ENCODE peak calls at places on chromosomes 4 and X, in four cellular contexts. A, V, X and L are unnamed samples.
A peak's percentile ranks its signal among the peaks of the same experiment; 100 is the strongest.

GRCh38 chr4:182391111-182391684 is 148.0 kb downstream of the TENM3 start:
- DNase-seq in V (no peak), X (no peak), A (no peak), L (no peak)

GRCh38 chr4:109171098-109171497 is 131.4 kb downstream of the COL25A1 start:
- DNase-seq in A (no peak), V (no peak), X (no peak), L (no peak)

GRCh38 chr4:52263612-52264011 is 212.5 kb downstream of the SPATA18 start:
- DNase-seq in A (no peak), X (no peak), V (no peak), L (no peak)

GRCh38 chrX:154712781-154713391 is 38.0 kb downstream of the GAB3 start:
- DNase-seq in A (no peak), X (no peak), V (no peak), L (no peak)

GRCh38 chr4:40189997-40190396 is 6.8 kb upstream of the RHOH start:
- DNase-seq in X (no peak), A (no peak), V (no peak), L (no peak)

GRCh38 chrX:12423346-12423745 is 285.1 kb downstream of the FRMPD4 start:
- DNase-seq in X (no peak), A (no peak), V (no peak), L (no peak)

GRCh38 chr4:70721747-70722146 is at the start of gene RUFY3:
- DNase-seq in A (no peak), X (no peak), V (no peak), L (no peak)

GRCh38 chrX:2707334-2707760 is 16.3 kb downstream of the CD99 start:
- DNase-seq in A (no peak), X (no peak), V (no peak), L (peak; percentile 43)

GRCh38 chr4:148800943-148801342 is 358.7 kb upstream of the NR3C2 start:
- DNase-seq in X (no peak), V (no peak), A (no peak), L (no peak)

GRCh38 chr4:86939123-86939522 is 4.3 kb downstream of the AFF1 start:
- DNase-seq in X (no peak), A (no peak), V (no peak), L (no peak)
- H3K27ac ChIP-seq in X (peak overlapping the region; percentile 64), A (peak overlapping the region; percentile 61), V (peak overlapping the region; percentile 68), L (peak overlapping the region; percentile 57)

DNA sequence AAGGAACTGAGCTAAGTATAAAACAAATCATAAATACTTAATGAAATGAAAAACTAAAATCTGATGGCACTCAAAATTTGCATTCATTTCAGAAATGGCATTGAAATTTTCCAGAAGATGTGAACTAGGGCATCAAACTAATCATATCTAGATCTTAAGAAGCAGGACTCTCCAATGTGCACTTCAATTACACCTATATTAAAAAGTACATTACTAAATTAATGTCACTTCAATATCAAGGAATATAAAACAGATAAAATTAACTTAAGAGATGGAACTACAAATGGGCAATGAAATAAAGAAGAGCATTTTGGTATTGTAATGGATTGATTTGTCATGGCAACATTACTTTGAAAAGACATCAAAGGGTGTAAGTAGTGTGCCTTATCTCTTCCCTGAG is 20.3 kb downstream of the NPY2R start:
- DNase-seq in A (no peak), X (no peak), V (no peak), L (no peak)
- H3K27ac ChIP-seq in A (no peak overlapping the region), X (no peak overlapping the region), V (no peak overlapping the region), L (no peak overlapping the region)

DNA sequence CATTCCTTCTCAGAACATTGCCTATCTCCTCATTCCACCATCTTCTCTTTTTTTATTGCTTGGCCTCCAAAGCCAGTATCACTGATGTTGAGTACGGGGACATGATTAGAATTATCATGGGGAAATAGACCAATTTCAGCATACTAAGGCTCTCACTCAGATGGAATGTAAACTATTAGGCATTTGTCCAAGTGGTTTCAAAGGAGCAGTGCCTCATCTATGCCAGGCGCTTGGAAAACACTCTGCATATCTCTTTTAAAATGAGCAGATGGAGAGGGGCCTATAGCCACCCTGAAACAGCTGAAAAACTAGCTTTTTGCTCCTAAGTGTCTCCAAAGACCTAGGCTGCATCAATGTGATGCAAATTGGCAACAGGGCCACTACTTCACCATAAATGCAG is 150.8 kb upstream of the DIPK2B start:
- DNase-seq in V (no peak), X (no peak), A (no peak), L (no peak)
- H3K27ac ChIP-seq in V (no peak overlapping the region), X (no peak overlapping the region), A (no peak overlapping the region), L (no peak overlapping the region)

DNA sequence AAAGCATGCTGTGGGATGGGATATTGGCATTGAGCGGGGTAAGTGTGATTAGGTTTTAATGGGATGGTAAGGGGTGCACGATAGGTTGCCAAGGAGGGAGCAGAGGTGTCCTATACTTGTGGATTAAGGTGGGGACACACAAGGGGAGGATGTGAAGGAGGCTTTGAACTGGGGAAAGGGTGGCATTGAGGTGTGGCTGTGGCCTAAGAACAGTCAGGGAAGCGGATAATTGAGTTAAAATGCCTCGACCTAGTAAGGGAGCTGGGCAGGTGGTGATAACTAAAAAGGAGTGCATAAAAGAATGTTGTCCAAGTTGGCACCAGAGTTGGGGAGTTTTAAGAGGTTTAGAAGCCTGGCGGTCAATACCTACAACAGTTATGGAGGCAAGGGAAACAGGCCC is 17.5 kb downstream of the KLKB1 start:
- DNase-seq in A (no peak), X (no peak), V (no peak), L (no peak)
- H3K27ac ChIP-seq in A (no peak overlapping the region), X (no peak overlapping the region), V (no peak overlapping the region), L (no peak overlapping the region)

GRCh38 chr4:150515135-150515534 is 66.8 kb upstream of the MAB21L2 start:
- DNase-seq in A (no peak), X (no peak), V (no peak), L (no peak)
- H3K27ac ChIP-seq in A (no peak overlapping the region), X (no peak overlapping the region), V (no peak overlapping the region), L (no peak overlapping the region)

GRCh38 chr4:37502070-37502469 is 184.1 kb downstream of the RELL1 start:
- DNase-seq in A (peak; percentile 50), V (no peak), X (no peak), L (no peak)
- H3K27ac ChIP-seq in A (no peak overlapping the region), V (no peak overlapping the region), X (no peak overlapping the region), L (no peak overlapping the region)

GRCh38 chrX:153690466-153690865 is 2.7 kb downstream of the SLC6A8 start:
- DNase-seq in A (no peak), V (no peak), X (no peak), L (no peak)

GRCh38 chrX:153688534-153688899 is 791 bp downstream of the SLC6A8 start:
- DNase-seq in V (no peak), A (no peak), X (no peak), L (no peak)

GRCh38 chrX:153688071-153688470 is 345 bp downstream of the SLC6A8 start:
- DNase-seq in X (no peak), A (no peak), V (no peak), L (no peak)

GRCh38 chrX:153688900-153689590 is 1.3 kb downstream of the SLC6A8 start:
- DNase-seq in V (no peak), X (no peak), A (no peak), L (no peak)

DNA sequence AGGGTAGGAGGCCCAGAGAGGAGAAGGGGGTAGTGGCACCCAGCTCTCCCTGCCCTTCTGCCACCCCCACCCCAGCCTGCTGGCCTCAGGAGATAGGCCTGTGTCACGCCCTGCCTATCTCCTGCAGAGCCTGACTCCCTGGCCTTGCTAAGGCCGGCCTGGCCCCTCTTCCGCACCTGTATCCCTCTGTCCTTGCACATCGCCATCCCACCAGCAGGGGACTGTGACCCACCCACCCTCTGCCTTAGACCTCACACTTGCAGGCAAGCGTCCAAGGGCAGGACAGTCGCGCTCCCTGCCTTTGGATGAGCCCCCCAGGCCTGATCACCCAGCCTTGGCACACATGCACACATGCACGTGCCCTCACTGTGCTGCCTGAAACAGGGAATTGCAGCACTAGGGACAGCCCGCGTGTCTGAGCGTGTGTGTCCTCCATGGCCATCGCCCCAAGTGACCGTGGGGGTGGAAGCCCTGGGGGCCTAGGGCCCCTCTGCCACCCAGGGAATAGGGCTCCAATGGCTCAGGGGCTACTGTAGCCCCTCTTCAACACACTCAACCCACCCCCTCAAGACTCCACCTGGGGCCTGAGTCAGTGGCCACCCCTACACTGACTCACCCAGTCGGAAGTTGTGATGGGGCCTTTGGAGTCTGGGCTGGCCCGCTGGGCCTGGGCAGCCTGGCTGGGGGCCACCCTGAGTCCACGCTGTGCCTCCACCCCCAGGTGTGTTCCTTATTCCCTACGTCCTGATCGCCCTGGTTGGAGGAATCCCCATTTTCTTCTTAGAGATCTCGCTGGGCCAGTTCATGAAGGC is 2.1 kb downstream of the SLC6A8 start:
- DNase-seq in X (no peak), V (no peak), A (no peak), L (no peak)
- H3K27ac ChIP-seq in X (no peak overlapping the region), V (no peak overlapping the region), A (no peak overlapping the region), L (no peak overlapping the region)

DNA sequence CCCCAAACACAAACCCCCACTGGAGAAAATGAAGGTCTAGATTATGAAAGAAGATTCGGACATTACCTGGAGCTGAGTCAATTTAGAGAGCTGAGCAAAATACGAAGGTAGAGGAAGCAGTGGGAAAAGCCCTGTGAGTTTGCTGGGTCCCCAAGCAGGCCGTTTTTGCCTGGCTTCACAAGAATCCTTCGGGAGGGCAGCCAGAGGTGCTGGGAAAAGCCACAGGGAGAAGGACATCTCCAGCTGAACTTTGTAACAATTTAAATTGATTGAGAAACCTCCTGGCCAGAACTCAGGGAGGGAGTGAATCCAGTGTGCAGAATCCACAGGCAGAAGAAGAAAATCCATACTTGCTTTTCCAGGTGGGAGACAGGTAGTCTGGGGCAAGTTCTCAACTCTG is 319.1 kb upstream of the CT83 start:
- DNase-seq in V (no peak), A (no peak), X (no peak), L (no peak)
- H3K27ac ChIP-seq in V (no peak overlapping the region), A (no peak overlapping the region), X (no peak overlapping the region), L (no peak overlapping the region)

DNA sequence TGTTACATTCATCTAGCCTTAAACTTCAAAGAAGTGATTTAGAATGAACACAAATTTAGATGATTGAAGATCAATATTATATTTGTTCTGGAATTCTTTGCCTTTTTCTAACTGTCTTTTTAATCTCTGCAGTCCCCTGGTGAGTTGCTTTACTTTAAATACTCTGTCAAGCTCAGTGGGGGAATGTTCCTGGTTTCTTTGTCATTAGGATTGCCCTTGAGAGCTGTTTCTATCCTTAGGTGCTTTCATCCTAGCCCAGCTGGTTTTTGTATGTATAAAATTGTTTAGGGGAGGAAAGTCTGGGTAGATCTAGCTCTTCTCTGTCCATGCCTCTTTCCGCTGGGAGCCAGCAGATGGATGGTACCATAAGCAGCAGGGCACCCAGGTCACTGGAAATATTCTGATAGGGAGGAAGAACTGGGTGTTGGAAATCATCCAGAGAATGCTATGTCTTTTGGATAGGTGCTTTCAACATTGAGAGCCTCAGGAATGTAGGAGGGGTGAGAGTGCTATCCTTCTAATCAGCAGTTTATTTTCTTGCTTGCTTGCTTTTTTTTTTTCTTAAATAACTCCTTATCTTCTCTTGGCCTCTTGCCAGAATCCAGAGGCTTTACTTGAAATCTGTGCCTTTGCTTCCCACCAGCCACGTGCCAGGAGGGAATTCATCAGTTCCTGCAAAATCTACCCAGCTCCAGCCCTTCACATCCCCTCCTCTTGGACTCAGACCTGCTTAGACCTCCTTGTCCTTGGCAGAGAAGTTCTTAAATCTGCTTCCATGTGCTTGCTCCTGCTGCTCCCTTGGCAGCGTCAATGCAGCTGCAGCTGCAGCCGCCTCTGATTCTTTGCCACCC is 215.3 kb upstream of the ANXA3 start:
- DNase-seq in V (no peak), A (no peak), X (no peak), L (no peak)
- H3K27ac ChIP-seq in V (no peak overlapping the region), A (no peak overlapping the region), X (no peak overlapping the region), L (no peak overlapping the region)

DNA sequence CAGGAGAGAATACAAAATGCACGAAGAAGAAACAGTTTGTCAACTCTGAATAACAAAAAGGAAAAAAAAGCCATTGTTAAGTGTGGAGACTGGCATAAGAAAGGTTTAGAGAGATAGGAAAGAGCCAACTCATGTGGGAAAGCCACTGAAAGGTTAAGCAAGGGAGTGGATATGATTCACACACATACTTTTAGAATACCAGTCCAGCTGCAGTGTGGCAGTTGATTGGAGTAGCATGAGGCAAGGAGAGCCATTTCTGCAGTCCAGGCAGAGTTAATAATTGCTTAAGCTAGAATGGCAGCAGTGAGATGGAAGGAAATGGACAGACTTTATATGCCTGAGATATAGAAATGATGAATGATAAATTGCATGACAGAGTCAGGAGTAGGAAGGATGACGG is 36.9 kb upstream of the ADAD1 start:
- DNase-seq in V (no peak), X (no peak), A (no peak), L (no peak)
- H3K27ac ChIP-seq in V (no peak overlapping the region), X (no peak overlapping the region), A (no peak overlapping the region), L (no peak overlapping the region)